ENCODE peak calls at places on chromosomes 11 and 22, in five cellular contexts. F is H1, K is GM12878, Q is K562, W is HepG2. R is an unnamed sample.

GRCh38 chr11:134557571-134558257 is 145.7 kb upstream of the B3GAT1 start:
- DNase-seq in F (no peak), K (no peak), Q (no peak), W (no peak), R (no peak)

GRCh38 chr11:62974848-62975522 is 9.8 kb downstream of the SLC22A6 start:
- DNase-seq in F (peak; percentile 25), K (no peak), Q (peak; percentile 54), W (peak; percentile 6), R (peak; percentile 36)

GRCh38 chr22:28917747-28918543 is 34.6 kb downstream of the ZNRF3 start:
- DNase-seq in F (no peak), K (no peak), Q (no peak), W (peak; percentile 86), R (peak; percentile 74)

GRCh38 chr11:46006418-46007070 is 84.1 kb downstream of the LARGE2 start:
- DNase-seq in F (no peak), K (peak; percentile 37), Q (peak; percentile 47), W (peak; percentile 71), R (peak; percentile 63)

GRCh38 chr11:26276798-26277424 is 55.0 kb upstream of the ANO3 start:
- DNase-seq in F (peak; percentile 54), K (no peak), Q (peak; percentile 56), W (peak; percentile 38), R (peak; percentile 21)

GRCh38 chr22:32745251-32745995 is 56.1 kb upstream of the TIMP3 start:
- DNase-seq in F (peak; percentile 27), K (no peak), Q (no peak), W (no peak), R (peak; percentile 70)

GRCh38 chr11:102620858-102621561 is 4.1 kb downstream of the MMP20 start:
- DNase-seq in F (no peak), K (no peak), Q (no peak), W (no peak), R (no peak)

GRCh38 chr11:8283510-8284272 is 20.0 kb upstream of the LMO1 start:
- DNase-seq in F (no peak), K (no peak), Q (peak; percentile 29), W (no peak), R (no peak)

GRCh38 chr11:3613998-3614741 is 27.6 kb downstream of the ART5 start:
- DNase-seq in F (no peak), K (no peak), Q (no peak), W (no peak), R (no peak)

GRCh38 chr22:36425977-36426523 is 38.3 kb upstream of the MYH9 start:
- DNase-seq in F (no peak), K (no peak), Q (peak; percentile 72), W (peak; percentile 74), R (no peak)

GRCh38 chr11:30608534-30608933 is 22.4 kb upstream of the MPPED2 start:
- DNase-seq in F (no peak), K (no peak), Q (no peak), W (no peak), R (no peak)

GRCh38 chr22:39723899-39724351 is 153.4 kb downstream of the CACNA1I start:
- DNase-seq in F (no peak), K (no peak), Q (peak; percentile 69), W (peak; percentile 6), R (peak; percentile 12)

GRCh38 chr11:58059011-58059358 is 28.2 kb downstream of the OR6Q1 start:
- DNase-seq in F (no peak), K (no peak), Q (no peak), W (peak; percentile 82), R (no peak)

GRCh38 chr22:36180038-36180880 is 19.7 kb upstream of the APOL3 start:
- DNase-seq in F (peak; percentile 50), K (no peak), Q (peak; percentile 75), W (peak; percentile 56), R (peak; percentile 42)

GRCh38 chr11:95698939-95699562 is 90.5 kb downstream of the FAM76B start:
- DNase-seq in F (no peak), K (no peak), Q (no peak), W (peak; percentile 14), R (no peak)

GRCh38 chr11:75920886-75921285 is 105.9 kb downstream of the UVRAG start:
- DNase-seq in F (no peak), K (no peak), Q (no peak), W (no peak), R (no peak)

GRCh38 chr11:66297610-66298009 is 5.9 kb downstream of the TMEM151A start:
- DNase-seq in F (no peak), K (no peak), Q (no peak), W (no peak), R (no peak)

GRCh38 chr11:23727821-23728220 is 769.0 kb upstream of the LUZP2 start:
- DNase-seq in F (no peak), K (no peak), Q (no peak), W (no peak), R (no peak)

GRCh38 chr22:43148581-43148980 is 2.8 kb upstream of the TSPO start:
- DNase-seq in F (no peak), K (no peak), Q (no peak), W (no peak), R (no peak)

GRCh38 chr11:110377451-110377850 is 52.3 kb upstream of the FDX1 start:
- DNase-seq in F (no peak), K (no peak), Q (no peak), W (no peak), R (no peak)

GRCh38 chr11:1628506-1629325 is 859 bp upstream of the KRTAP5-5 start:
- DNase-seq in F (peak; percentile 46), K (no peak), Q (peak; percentile 86), W (peak; percentile 21), R (no peak)

GRCh38 chr22:49328630-49329405 is 498.9 kb downstream of the BRD1 start:
- DNase-seq in F (no peak), K (no peak), Q (no peak), W (no peak), R (no peak)

DNA sequence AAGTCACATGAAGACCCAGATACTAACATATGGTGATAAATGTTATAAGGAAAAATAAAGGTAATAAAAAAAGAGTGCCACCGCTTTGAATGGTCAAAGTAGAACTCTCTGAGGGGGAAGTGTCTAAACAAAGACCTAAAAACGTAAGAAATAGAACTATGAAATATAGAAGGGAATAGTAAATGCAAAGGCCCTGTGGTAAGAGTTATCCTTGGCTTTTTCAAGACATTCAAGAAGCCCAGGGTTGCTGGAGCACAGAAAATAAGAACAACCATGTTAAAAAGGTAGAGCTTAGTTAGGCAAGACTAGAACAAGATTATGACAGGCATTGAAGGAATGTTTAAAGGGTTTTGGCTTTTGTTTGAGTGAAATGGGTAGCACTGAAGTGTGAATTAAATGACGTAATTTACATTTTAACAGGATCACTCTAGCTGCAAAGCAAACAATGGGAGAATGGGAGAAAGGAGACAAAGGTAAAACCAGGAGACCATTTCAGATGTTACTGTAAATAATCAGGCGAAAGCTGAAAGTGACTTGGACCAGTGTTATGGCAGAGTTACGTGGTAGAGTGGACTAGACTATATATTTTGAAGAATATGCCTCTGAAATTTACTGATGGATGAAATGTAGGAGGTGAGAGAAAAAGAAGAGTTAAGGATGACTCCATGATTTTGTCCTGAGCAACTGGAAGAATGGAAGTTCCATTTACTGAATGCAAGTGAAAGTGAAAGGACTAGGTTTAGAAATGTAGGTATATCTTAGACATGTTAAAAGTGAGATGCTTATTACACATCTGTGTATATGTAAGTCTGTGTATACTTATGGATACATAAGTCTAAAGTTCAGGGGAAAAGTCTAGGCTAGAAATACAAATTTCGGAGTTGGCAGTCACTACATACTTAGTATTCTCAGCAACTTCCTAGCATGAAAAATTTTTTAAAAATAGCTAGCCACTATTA is 28.5 kb downstream of the BTBD10 start:
- DNase-seq in F (no peak), K (no peak), Q (no peak), W (no peak), R (no peak)
- TF ChIP-seq JUND in F (peak; percentile 58), K (no peak), Q (no peak), W (no peak), R (no peak)

GRCh38 chr11:64407221-64407620 is 48.3 kb downstream of the RPS6KA4 start:
- DNase-seq in F (no peak), K (no peak), Q (no peak), W (no peak), R (no peak)

GRCh38 chr11:64406221-64406946 is 47.4 kb downstream of the RPS6KA4 start:
- DNase-seq in F (no peak), K (no peak), Q (no peak), W (no peak), R (no peak)

GRCh38 chr11:64409707-64410395 is 50.9 kb downstream of the RPS6KA4 start:
- DNase-seq in F (no peak), K (no peak), Q (no peak), W (no peak), R (no peak)

GRCh38 chr11:64409278-64409677 is 50.3 kb downstream of the RPS6KA4 start:
- DNase-seq in F (no peak), K (no peak), Q (no peak), W (no peak), R (no peak)

GRCh38 chr11:64407630-64408029 is 48.7 kb downstream of the RPS6KA4 start:
- DNase-seq in F (no peak), K (no peak), Q (no peak), W (no peak), R (no peak)
- H3K4me1 ChIP-seq in F (peaks cover 5% of the 10 kb centered on the region), K (no peaks in the 10 kb centered on the region), Q (no peaks in the 10 kb centered on the region), W (no peaks in the 10 kb centered on the region), R (no peaks in the 10 kb centered on the region)

GRCh38 chr11:32897103-32897502 is 4.5 kb downstream of the QSER1 start:
- DNase-seq in F (no peak), K (no peak), Q (no peak), W (no peak), R (no peak)
- TF ChIP-seq EZH2 in F (no peak), K (no peak), Q (no peak), W (no peak), R (no peak)

DNA sequence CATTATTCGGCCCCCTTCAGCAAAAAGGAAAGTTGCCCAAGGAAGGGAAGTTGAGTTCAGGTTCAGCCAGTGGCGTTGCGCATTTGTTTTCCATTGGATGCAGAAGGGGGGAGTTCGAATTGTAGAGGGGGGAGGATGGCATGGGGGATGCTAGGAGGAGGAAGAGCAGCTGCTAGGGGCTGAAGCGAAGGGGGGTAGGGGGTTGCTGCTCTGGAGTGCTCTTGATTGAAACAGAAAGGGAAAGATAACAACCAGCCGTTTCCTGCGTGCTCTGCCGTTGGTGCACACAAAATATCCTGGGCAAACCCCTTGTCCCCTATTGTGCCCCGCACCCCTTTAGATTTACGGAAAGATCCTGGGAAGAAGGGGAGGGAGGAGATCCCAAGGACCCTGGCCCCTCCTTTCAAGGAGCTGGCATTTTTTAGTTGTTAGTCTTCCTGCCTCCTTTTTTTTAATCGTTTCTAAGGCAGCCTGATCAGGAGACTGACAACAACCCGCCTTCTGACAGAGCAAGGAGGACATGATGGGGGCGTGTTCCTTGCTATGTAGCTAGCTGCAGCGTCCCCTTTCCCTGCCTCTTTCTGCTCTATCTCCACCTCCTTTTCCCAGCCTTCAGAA is 2.1 kb downstream of the KMT2A start:
- DNase-seq in F (no peak), K (no peak), Q (peak; percentile 35), W (no peak), R (no peak)
- TF ChIP-seq JUND in F (no peak), K (no peak), Q (no peak), W (no peak), R (no peak)